ENCODE peak calls at places on chromosome 22, in nine cellular contexts. Y is spleen; X is ovary; C is effector memory CD4-positive, alpha-beta T cell; L is pancreas; D is dorsolateral prefrontal cortex; U is fibroblast of lung; P is GM23248; M is uterus. V is an unnamed sample.

GRCh38 chr22:28585324-28585723 is 94.3 kb downstream of the TTC28 start:
- DNase-seq in D (no peak), Y (no peak), C (no peak), M (no peak), P (no peak), U (no peak), L (no peak), X (no peak), V (no peak)

GRCh38 chr22:17132112-17132511 is 11.0 kb upstream of the TMEM121B start:
- DNase-seq in P (no peak), L (no peak), C (no peak), U (no peak), Y (no peak), M (no peak), X (no peak), D (no peak), V (no peak)

GRCh38 chr22:26658671-26659478 is 1.5 kb downstream of the MIAT start:
- DNase-seq in D (peak), X (no peak), U (peak), L (no peak), C (peak), M (peak), Y (peak), P (peak), V (no peak)

GRCh38 chr22:19378362-19378711 is 53.2 kb downstream of the HIRA start:
- DNase-seq in Y (no peak), U (no peak), D (no peak), X (no peak), M (no peak), C (no peak), P (no peak), L (no peak), V (no peak)

GRCh38 chr22:20509344-20510047 is 2.1 kb downstream of the MED15 start:
- DNase-seq in P (peak), Y (peak), U (peak), L (peak), C (peak), D (peak), X (peak), M (peak), V (no peak)

GRCh38 chr22:49307870-49308269 is 519.8 kb downstream of the BRD1 start:
- DNase-seq in P (no peak), D (peak), L (no peak), U (no peak), Y (peak), X (peak), M (no peak), C (no peak), V (no peak)

GRCh38 chr22:30228509-30229359 is 17.8 kb downstream of the LIF start:
- DNase-seq in C (no peak), Y (no peak), M (no peak), P (peak), D (no peak), L (no peak), X (no peak), U (no peak), V (no peak)

GRCh38 chr22:39233736-39234120 is 11.1 kb downstream of the PDGFB start:
- DNase-seq in C (no peak), D (no peak), M (no peak), X (no peak), P (no peak), L (no peak), Y (no peak), U (no peak), V (no peak)

GRCh38 chr22:18070556-18071306 is 7.1 kb upstream of the PEX26 start:
- DNase-seq in X (peak), Y (peak), P (no peak), M (no peak), C (no peak), U (no peak), D (no peak), L (no peak), V (no peak)

GRCh38 chr22:39130892-39131855 is 21.3 kb downstream of the CBX7 start:
- DNase-seq in D (peak), P (peak), X (no peak), U (no peak), L (no peak), M (no peak), C (no peak), Y (peak), V (no peak)

GRCh38 chr22:49240016-49240380 is 587.7 kb downstream of the BRD1 start:
- DNase-seq in L (no peak), P (no peak), U (no peak), M (no peak), Y (peak), D (peak), C (no peak), X (peak), V (no peak)

GRCh38 chr22:20584872-20585639 is 77.6 kb downstream of the MED15 start:
- DNase-seq in X (no peak), P (no peak), M (no peak), D (no peak), Y (peak), U (no peak), C (no peak), L (no peak), V (no peak)

GRCh38 chr22:39463931-39464390 is 7.1 kb downstream of the MGAT3 start:
- DNase-seq in U (peak), P (peak), Y (peak), M (no peak), C (no peak), X (no peak), L (no peak), D (peak), V (peak)

GRCh38 chr22:17997456-17997855 is 26.9 kb downstream of the MICAL3 start:
- DNase-seq in C (no peak), Y (no peak), D (no peak), U (no peak), X (no peak), M (no peak), L (no peak), P (peak), V (no peak)

GRCh38 chr22:39284142-39284980 is 35.1 kb downstream of the RPL3 start:
- DNase-seq in Y (no peak), M (no peak), L (no peak), X (no peak), P (no peak), C (no peak), D (no peak), U (no peak), V (no peak)

GRCh38 chr22:34111210-34111824 is 191.0 kb upstream of the LARGE1 start:
- DNase-seq in L (peak), M (peak), D (no peak), U (peak), X (peak), C (no peak), P (peak), Y (no peak), V (no peak)

GRCh38 chr22:29329581-29329980 is 14.1 kb upstream of the RASL10A start:
- DNase-seq in M (no peak), X (no peak), D (no peak), C (no peak), U (no peak), P (no peak), Y (no peak), L (no peak), V (no peak)

GRCh38 chr22:39091136-39092081 is 5.6 kb upstream of the APOBEC3H start:
- DNase-seq in U (no peak), L (no peak), X (no peak), C (peak), P (no peak), Y (peak), D (no peak), M (no peak), V (no peak)

GRCh38 chr22:19352766-19353165 is 61.2 kb upstream of the CLTCL1 start:
- DNase-seq in M (no peak), U (no peak), C (no peak), P (no peak), D (no peak), L (no peak), Y (no peak), X (no peak), V (no peak)

GRCh38 chr22:19878461-19879247 is 24.0 kb upstream of the GNB1L start:
- DNase-seq in X (peak), U (peak), C (no peak), M (peak), Y (peak), L (no peak), P (peak), D (peak), V (no peak)

GRCh38 chr22:41915035-41915782 is at the start of gene SHISA8:
- DNase-seq in C (peak), M (peak), D (no peak), P (peak), L (peak), U (no peak), X (peak), Y (peak), V (no peak)

GRCh38 chr22:45948081-45948648 is 28.8 kb downstream of the WNT7B start:
- DNase-seq in C (no peak), Y (peak), L (no peak), D (no peak), U (no peak), X (no peak), M (no peak), P (no peak), V (no peak)

GRCh38 chr22:18970948-18971315 is 34.8 kb upstream of the PRODH start:
- DNase-seq in M (no peak), X (no peak), Y (no peak), L (no peak), D (no peak), P (no peak), U (no peak), C (no peak), V (no peak)

GRCh38 chr22:27297125-27297524 is 504.4 kb downstream of the MN1 start:
- DNase-seq in M (no peak), L (no peak), U (no peak), D (no peak), P (no peak), C (no peak), X (no peak), Y (no peak), V (no peak)

GRCh38 chr22:26489447-26490036 is 5.9 kb downstream of the SRRD start:
- DNase-seq in P (no peak), L (no peak), C (no peak), Y (no peak), D (no peak), M (no peak), U (no peak), X (no peak), V (no peak)

GRCh38 chr22:49268924-49269323 is 558.7 kb downstream of the BRD1 start:
- DNase-seq in D (no peak), L (no peak), M (no peak), X (no peak), C (no peak), U (no peak), Y (peak), P (no peak), V (no peak)

GRCh38 chr22:41094036-41094435 is 1.6 kb downstream of the EP300 start:
- DNase-seq in C (no peak), L (no peak), U (peak), M (no peak), Y (no peak), X (no peak), D (no peak), P (peak), V (no peak)

GRCh38 chr22:35972559-35972958 is 56.1 kb downstream of the RBFOX2 start:
- DNase-seq in P (peak), M (no peak), U (no peak), C (no peak), L (no peak), Y (no peak), X (no peak), D (no peak), V (no peak)

GRCh38 chr22:17873804-17874203 is 99.5 kb upstream of the BID start:
- DNase-seq in D (no peak), L (no peak), X (peak), M (no peak), Y (no peak), C (no peak), P (no peak), U (no peak), V (no peak)

GRCh38 chr22:20295262-20296064 is 24.4 kb downstream of the DGCR6L start:
- DNase-seq in P (no peak), L (no peak), X (no peak), D (no peak), U (no peak), C (no peak), Y (no peak), M (no peak), V (no peak)

GRCh38 chr22:35072939-35073338 is 7.0 kb downstream of the ISX start:
- DNase-seq in M (no peak), U (no peak), P (peak), D (no peak), L (no peak), Y (no peak), C (no peak), X (no peak), V (no peak)

GRCh38 chr22:35103756-35104155 is 37.8 kb downstream of the ISX start:
- DNase-seq in X (no peak), L (no peak), U (no peak), M (no peak), C (no peak), Y (no peak), P (no peak), D (no peak), V (no peak)

GRCh38 chr22:24501366-24502005 is 6.4 kb downstream of the UPB1 start:
- DNase-seq in Y (peak), C (no peak), P (no peak), U (no peak), M (no peak), D (no peak), L (no peak), X (no peak), V (no peak)

GRCh38 chr22:28441720-28442263 is 237.8 kb downstream of the TTC28 start:
- DNase-seq in M (no peak), C (no peak), U (no peak), D (no peak), X (peak), L (peak), Y (no peak), P (peak), V (no peak)

GRCh38 chr22:27022256-27022655 is 364.9 kb downstream of the MIAT start:
- DNase-seq in D (no peak), C (no peak), P (peak), X (no peak), Y (no peak), M (no peak), U (no peak), L (no peak), V (no peak)

GRCh38 chr22:21626073-21626734 is 3.6 kb downstream of the YDJC start:
- DNase-seq in D (no peak), P (no peak), Y (no peak), C (no peak), L (no peak), X (no peak), M (no peak), U (no peak), V (no peak)

GRCh38 chr22:26671317-26672059 is 14.1 kb downstream of the MIAT start:
- DNase-seq in D (no peak), C (peak), U (no peak), M (peak), P (no peak), Y (peak), L (no peak), X (peak), V (no peak)

GRCh38 chr22:28609921-28610320 is 69.7 kb downstream of the TTC28 start:
- DNase-seq in M (no peak), X (no peak), P (no peak), C (no peak), D (no peak), U (no peak), Y (no peak), L (no peak), V (no peak)

GRCh38 chr22:24244144-24244787 is 616 bp downstream of the GGT5 start:
- DNase-seq in X (peak), P (peak), C (no peak), Y (peak), D (no peak), M (peak), U (peak), L (no peak), V (no peak)

GRCh38 chr22:45268167-45268957 is 16.4 kb upstream of the UPK3A start:
- DNase-seq in P (peak), Y (peak), M (peak), L (no peak), D (no peak), X (peak), C (peak), U (no peak), V (no peak)

DNA sequence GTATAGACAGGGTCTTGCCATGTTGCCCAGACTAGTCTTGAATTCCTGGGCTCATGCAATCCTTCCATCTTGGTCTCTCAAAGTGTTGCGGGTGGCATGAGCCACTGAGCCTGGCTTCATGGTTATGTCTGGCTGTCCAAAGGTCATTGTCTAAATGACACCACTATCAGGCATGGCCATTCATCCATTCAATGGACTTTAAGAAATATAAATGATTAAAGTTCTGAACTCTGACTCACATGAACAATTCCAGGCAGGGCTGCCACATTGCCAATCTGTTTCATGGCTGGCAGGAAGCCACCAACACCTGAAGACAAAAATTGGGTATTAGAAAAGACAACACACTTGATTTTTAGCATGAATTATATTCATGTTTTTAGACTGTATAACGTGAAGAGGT is 4.1 kb downstream of the RTCB start:
- DNase-seq in U (no peak), L (no peak), X (no peak), C (no peak), D (no peak), P (no peak), M (no peak), Y (no peak), V (no peak)
- H3K27ac ChIP-seq in U (no peak), L (no peak), X (no peak), C (no peak), D (no peak), P (no peak), M (no peak), Y (peak), V (no peak)

GRCh38 chr22:43535336-43535735 is 123.5 kb downstream of the MPPED1 start:
- DNase-seq in Y (no peak), D (no peak), C (no peak), P (no peak), M (no peak), U (no peak), X (no peak), L (no peak), V (no peak)
- H3K27ac ChIP-seq in Y (no peak), D (no peak), C (no peak), P (no peak), M (no peak), U (no peak), X (no peak), L (no peak), V (no peak)

DNA sequence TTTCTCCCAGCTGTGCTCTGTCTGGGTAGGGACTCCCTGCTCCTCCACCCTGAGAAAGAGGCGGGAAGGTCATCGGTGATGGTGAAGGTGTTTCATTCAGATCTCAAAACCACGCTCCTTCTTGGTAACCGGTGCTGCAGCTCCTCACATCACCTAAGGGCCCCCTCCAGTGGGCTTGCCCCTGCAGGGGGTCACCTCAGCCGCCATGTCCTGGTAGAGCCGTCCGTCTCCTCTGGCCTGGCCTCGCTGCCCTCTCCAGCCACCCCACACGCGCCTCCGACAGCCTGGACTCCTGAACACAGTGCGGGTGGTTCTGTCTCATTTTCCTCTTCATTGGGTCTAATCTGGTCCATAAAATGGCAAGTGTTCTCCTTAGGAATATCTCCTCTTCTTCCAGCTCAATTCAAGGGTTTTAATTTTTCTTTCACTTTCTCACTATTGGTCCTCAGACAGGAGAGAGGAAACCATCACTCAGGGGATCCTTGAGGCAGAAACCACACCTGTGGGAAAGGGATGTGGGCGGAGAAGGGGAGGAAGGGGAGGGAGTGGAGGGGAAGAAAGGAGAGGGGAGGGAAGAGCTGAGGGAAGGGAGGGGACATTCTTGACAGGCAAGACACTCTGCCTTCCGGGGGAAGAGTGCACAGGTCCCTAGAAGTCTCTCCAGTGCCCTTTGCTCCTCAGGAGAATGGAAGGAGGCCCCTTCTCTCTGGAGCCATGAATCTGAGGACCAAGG is 1338.4 kb downstream of the TBC1D22A start:
- DNase-seq in L (no peak), Y (no peak), X (no peak), P (no peak), U (no peak), D (no peak), C (no peak), M (no peak), V (no peak)
- H3K27ac ChIP-seq in L (no peak), Y (no peak), X (no peak), P (no peak), U (no peak), D (no peak), C (no peak), M (no peak), V (no peak)

DNA sequence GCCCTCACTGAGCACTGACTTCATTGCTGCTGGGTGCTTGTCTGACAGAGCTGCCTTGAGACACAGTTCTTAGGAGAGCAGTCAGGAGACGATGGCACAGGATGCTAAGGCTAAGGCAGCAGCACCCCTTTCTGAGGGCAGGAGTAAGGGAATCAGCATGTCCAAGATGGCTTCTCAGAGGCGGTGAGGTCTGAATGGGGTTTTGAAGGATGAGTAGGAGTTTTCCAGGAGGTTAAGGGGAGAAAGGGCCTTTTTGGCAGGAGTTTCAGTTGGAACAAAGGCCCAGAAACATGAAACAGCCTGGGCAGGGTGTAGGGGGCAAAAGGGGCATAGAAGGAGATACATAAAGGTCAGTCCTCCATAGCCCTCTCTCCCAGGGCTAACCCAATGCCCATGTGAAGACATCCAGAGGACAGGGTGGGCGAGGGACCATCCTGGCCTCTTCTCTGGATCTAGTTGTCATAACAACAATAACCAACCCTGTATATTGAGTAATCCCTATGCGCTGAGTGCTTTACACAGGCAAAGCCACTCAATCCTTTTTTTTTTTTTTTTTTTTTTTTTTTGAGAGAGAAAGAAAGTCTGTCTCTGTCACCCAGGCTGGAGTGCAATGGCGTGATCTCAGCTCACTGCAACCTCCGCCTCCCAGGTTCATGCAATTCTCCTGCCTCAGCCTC is 19.0 kb downstream of the CYTH4 start:
- DNase-seq in C (no peak), L (no peak), D (no peak), X (no peak), M (no peak), Y (no peak), P (no peak), U (peak), V (no peak)
- H3K27ac ChIP-seq in C (peak), L (no peak), D (no peak), X (no peak), M (no peak), Y (peak), P (no peak), U (no peak), V (no peak)

GRCh38 chr22:23200896-23201295 is 20.6 kb downstream of the BCR start:
- DNase-seq in U (no peak), M (no peak), L (peak), D (no peak), P (no peak), C (no peak), X (no peak), Y (peak), V (no peak)
- H3K27ac ChIP-seq in U (no peak), M (no peak), L (peak), D (no peak), P (no peak), C (no peak), X (no peak), Y (no peak), V (no peak)

GRCh38 chr22:43299736-43300135 is 43.4 kb downstream of the SCUBE1 start:
- DNase-seq in P (no peak), U (no peak), Y (no peak), X (no peak), D (no peak), M (no peak), C (no peak), L (no peak), V (no peak)

GRCh38 chr22:43301866-43302265 is 41.3 kb downstream of the SCUBE1 start:
- DNase-seq in P (no peak), L (no peak), C (no peak), D (no peak), U (no peak), M (no peak), Y (no peak), X (no peak), V (no peak)

GRCh38 chr22:43303166-43303565 is 40.0 kb downstream of the SCUBE1 start:
- DNase-seq in C (no peak), P (no peak), D (no peak), X (no peak), L (peak), Y (no peak), U (no peak), M (no peak), V (no peak)

GRCh38 chr22:43302462-43303109 is 40.6 kb downstream of the SCUBE1 start:
- DNase-seq in C (no peak), X (no peak), M (no peak), P (no peak), D (no peak), Y (no peak), L (no peak), U (no peak), V (no peak)

GRCh38 chr22:43300891-43301676 is 42.1 kb downstream of the SCUBE1 start:
- DNase-seq in M (no peak), L (peak), P (no peak), C (no peak), X (peak), D (no peak), Y (no peak), U (no peak), V (no peak)
- H3K27ac ChIP-seq in M (no peak), L (no peak), P (no peak), C (no peak), X (no peak), D (no peak), Y (no peak), U (no peak), V (no peak)

V was measured in substantia nigra.